ENCODE peak calls at places on chromosomes 4 and X, in four cellular contexts. N is activated T-cell treated with anti-CD3 and anti-CD28 coated beads for 24 hours, J is epithelial cell of esophagus, C is HFFc6. D is an unnamed sample.

GRCh38 chrX:153924149-153924861 is 1.8 kb downstream of the ARHGAP4 start:
- DNase-seq in C (peak), N (no peak), J (peak), D (no peak)

GRCh38 chrX:67543818-67544217 is at the start of gene AR:
- DNase-seq in N (no peak), C (peak), J (no peak), D (no peak)

GRCh38 chr4:121182296-121182695 is 18.2 kb upstream of the TNIP3 start:
- DNase-seq in N (no peak), C (peak), J (peak), D (no peak)

GRCh38 chr4:16772366-16772850 is 126.0 kb downstream of the LDB2 start:
- DNase-seq in C (no peak), N (no peak), J (no peak), D (no peak)

GRCh38 chrX:15854712-15855561 is at the start of gene AP1S2:
- DNase-seq in C (peak), J (peak), N (peak), D (peak)

GRCh38 chr4:120158860-120159259 is 92.2 kb upstream of the MAD2L1 start:
- DNase-seq in N (no peak), C (no peak), J (no peak), D (no peak)

GRCh38 chr4:138449938-138450337 is 207.8 kb upstream of the SLC7A11 start:
- DNase-seq in J (no peak), C (no peak), N (no peak), D (no peak)

GRCh38 chrX:110414679-110415439 is 56.2 kb downstream of the RTL9 start:
- DNase-seq in J (no peak), C (peak), N (no peak), D (no peak)

GRCh38 chr4:13558881-13559280 is 14.6 kb upstream of the NKX3-2 start:
- DNase-seq in N (no peak), C (no peak), J (no peak), D (no peak)

GRCh38 chr4:100008048-100008447 is 58.0 kb upstream of the H2AZ1 start:
- DNase-seq in C (peak), J (peak), N (no peak), D (peak)

GRCh38 chrX:16839224-16839851 is 30.8 kb downstream of the RBBP7 start:
- DNase-seq in C (no peak), J (no peak), N (no peak), D (no peak)

GRCh38 chr4:87584509-87584908 is 23.8 kb upstream of the DSPP start:
- DNase-seq in N (no peak), J (no peak), C (no peak), D (no peak)

GRCh38 chr4:86398187-86398586 is 38.3 kb upstream of the MAPK10 start:
- DNase-seq in C (no peak), N (no peak), J (no peak), D (no peak)

GRCh38 chrX:120536056-120536455 is 24.7 kb downstream of the CUL4B start:
- DNase-seq in C (no peak), J (no peak), N (no peak), D (no peak)

GRCh38 chr4:6538111-6538510 is 36.9 kb upstream of the MAN2B2 start:
- DNase-seq in C (no peak), N (no peak), J (no peak), D (no peak)

GRCh38 chr4:173919861-173920260 is 363.6 kb downstream of the FBXO8 start:
- DNase-seq in C (no peak), N (no peak), J (no peak), D (no peak)

GRCh38 chr4:56764775-56765174 is 56.7 kb downstream of the SPINK2 start:
- DNase-seq in N (no peak), C (peak), J (peak), D (no peak)